ENCODE peak calls at places on chromosomes 11 and 22, in ten cellular contexts. H is memory B cell; A is NT2/D1; R is cardiac muscle cell; Z is stimulated activated CD8-positive, alpha-beta memory T cell treated with anti-CD3 and anti-CD28 coated beads, Interleukin-2, amount 100 ng/mL, for 1 hour; W is stimulated activated CD4-positive, alpha-beta T cell treated with anti-CD3 and anti-CD28 coated beads, TNF-alpha, amount 100 ng/mL, for 4 hours; V is activated CD4-positive, alpha-beta memory T cell treated with anti-CD3 and anti-CD28 coated beads for 36 hours; G is activated naive CD4-positive, alpha-beta T cell treated with anti-CD3 and anti-CD28 coated beads for 36 hours; C is epithelial cell of esophagus; I is activated naive CD8-positive, alpha-beta T cell treated with anti-CD3 and anti-CD28 coated beads for 36 hours. X is an unnamed sample.

GRCh38 chr11:129896062-129896461 is 684 bp upstream of the NFRKB start:
- DNase-seq in H (no peak), A (no peak), R (no peak), Z (no peak), W (no peak), V (no peak), G (no peak), C (no peak), I (no peak), X (no peak)

GRCh38 chr11:66022401-66023185 is 3.7 kb downstream of the CATSPER1 start:
- DNase-seq in H (peak), A (peak), R (peak), Z (peak), W (peak), V (peak), G (peak), C (peak), I (peak), X (peak)

GRCh38 chr11:4491878-4492606 is 9.6 kb downstream of the OR52K1 start:
- DNase-seq in H (no peak), A (no peak), R (no peak), Z (no peak), W (no peak), V (no peak), G (no peak), C (no peak), I (no peak), X (no peak)

GRCh38 chr11:37504066-37504611 is 906.1 kb upstream of the RAG2 start:
- DNase-seq in H (no peak), A (no peak), R (no peak), Z (no peak), W (no peak), V (no peak), G (no peak), C (peak), I (no peak), X (no peak)

GRCh38 chr11:110878513-110878912 is 166.3 kb upstream of the ARHGAP20 start:
- DNase-seq in H (no peak), A (no peak), R (no peak), Z (no peak), W (no peak), V (no peak), G (no peak), C (no peak), I (no peak), X (no peak)

GRCh38 chr11:28976012-28976800 is 868.0 kb downstream of the METTL15 start:
- DNase-seq in H (no peak), A (no peak), R (no peak), Z (no peak), W (no peak), V (no peak), G (no peak), C (no peak), I (no peak), X (no peak)

GRCh38 chr11:3803726-3804510 is 4.4 kb upstream of the PGAP2 start:
- DNase-seq in H (no peak), A (no peak), R (no peak), Z (no peak), W (no peak), V (no peak), G (no peak), C (peak), I (no peak), X (no peak)

GRCh38 chr11:1153951-1154487 is 3.7 kb upstream of the MUC5AC start:
- DNase-seq in H (no peak), A (no peak), R (no peak), Z (no peak), W (no peak), V (peak), G (no peak), C (no peak), I (no peak), X (peak)

GRCh38 chr22:44291265-44292006 is 21.3 kb downstream of the SHISAL1 start:
- DNase-seq in H (no peak), A (no peak), R (no peak), Z (no peak), W (no peak), V (no peak), G (no peak), C (no peak), I (no peak), X (no peak)

GRCh38 chr11:10488121-10488580 is 33.1 kb downstream of the AMPD3 start:
- DNase-seq in H (no peak), A (no peak), R (no peak), Z (no peak), W (no peak), V (peak), G (peak), C (peak), I (no peak), X (no peak)

GRCh38 chr11:107653077-107653476 is 58.8 kb downstream of the SLN start:
- DNase-seq in H (no peak), A (no peak), R (no peak), Z (no peak), W (no peak), V (no peak), G (no peak), C (peak), I (no peak), X (no peak)

GRCh38 chr22:44181033-44181911 is 547 bp downstream of the PARVG start:
- DNase-seq in H (peak), A (no peak), R (no peak), Z (peak), W (peak), V (peak), G (peak), C (no peak), I (peak), X (no peak)

GRCh38 chr22:35328472-35328885 is 28.8 kb downstream of the TOM1 start:
- DNase-seq in H (no peak), A (no peak), R (no peak), Z (no peak), W (no peak), V (no peak), G (no peak), C (no peak), I (no peak), X (no peak)